ENCODE peak calls at places on chromosomes 2 and 18, in four cellular contexts. W is A549, K is GM12878, F is SK-N-SH. I is an unnamed sample.

GRCh38 chr2:235514627-235515363 is 21.0 kb downstream of the AGAP1 start:
- DNase-seq in F (no peak), W (no peak), K (no peak), I (peak; percentile 94)

GRCh38 chr18:73511751-73512525 is 635.7 kb downstream of the FBXO15 start:
- DNase-seq in F (no peak), K (no peak), W (no peak), I (no peak)

GRCh38 chr2:63283273-63283672 is 232.6 kb downstream of the OTX1 start:
- DNase-seq in K (no peak), W (no peak), F (no peak), I (no peak)

GRCh38 chr18:59783138-59783537 is 85.9 kb upstream of the CCBE1 start:
- DNase-seq in K (peak; percentile 9), W (peak; percentile 27), F (peak; percentile 68), I (peak; percentile 72)

GRCh38 chr2:24111407-24111861 is 11.7 kb downstream of the PFN4 start:
- DNase-seq in K (no peak), W (peak; percentile 48), F (no peak), I (no peak)

GRCh38 chr2:23096905-23097602 is 287.9 kb upstream of the KLHL29 start:
- DNase-seq in K (no peak), F (no peak), W (no peak), I (no peak)

GRCh38 chr2:221500501-221501209 is 71.4 kb downstream of the EPHA4 start:
- DNase-seq in F (no peak), K (no peak), W (no peak), I (no peak)

GRCh38 chr18:61754039-61754583 is 138.7 kb downstream of the RNF152 start:
- DNase-seq in K (no peak), F (no peak), W (no peak), I (no peak)

GRCh38 chr2:26917135-26917836 is 53.2 kb upstream of the MAPRE3 start:
- DNase-seq in K (no peak), W (no peak), F (no peak), I (no peak)

GRCh38 chr2:189798312-189799029 is 14.2 kb downstream of the PMS1 start:
- DNase-seq in W (no peak), F (peak; percentile 21), K (peak; percentile 25), I (peak; percentile 24)

GRCh38 chr2:159249955-159250723 is 36.4 kb downstream of the WDSUB1 start:
- DNase-seq in W (no peak), F (no peak), K (peak; percentile 40), I (no peak)

GRCh38 chr2:112121682-112122254 is 16.4 kb upstream of the FBLN7 start:
- DNase-seq in F (peak; percentile 29), W (peak; percentile 12), K (no peak), I (peak; percentile 55)

GRCh38 chr2:128497461-128497860 is 178.8 kb upstream of the HS6ST1 start:
- DNase-seq in W (no peak), F (no peak), K (no peak), I (no peak)

GRCh38 chr2:128499367-128500135 is 180.9 kb upstream of the HS6ST1 start:
- DNase-seq in W (no peak), K (no peak), F (no peak), I (no peak)

GRCh38 chr2:128496700-128497099 is 178.0 kb upstream of the HS6ST1 start:
- DNase-seq in K (no peak), W (no peak), F (no peak), I (no peak)

GRCh38 chr2:128498589-128498988 is 179.9 kb upstream of the HS6ST1 start:
- DNase-seq in W (no peak), F (no peak), K (no peak), I (no peak)

DNA sequence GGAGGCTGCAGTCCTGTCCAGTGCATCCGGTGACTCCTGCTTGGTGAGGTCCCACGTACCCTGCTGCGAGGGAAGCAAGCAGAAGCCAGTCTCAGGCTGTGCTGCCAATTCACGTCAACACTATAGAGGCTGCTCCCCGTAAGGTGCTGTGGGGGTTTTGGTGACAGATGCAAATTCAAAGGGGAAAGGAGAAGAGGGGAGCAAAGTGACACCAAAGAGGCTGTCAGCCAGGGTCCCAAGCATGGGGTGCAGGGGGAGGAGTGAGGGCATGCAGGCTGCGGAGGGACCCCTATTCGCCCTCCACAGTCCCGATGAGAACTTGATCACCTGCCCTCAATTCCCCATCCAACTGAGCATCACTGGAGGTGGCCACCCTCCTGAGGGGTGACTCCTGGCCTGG is 179.4 kb upstream of the HS6ST1 start:
- DNase-seq in F (no peak), W (no peak), K (no peak), I (no peak)
- TF ChIP-seq PBX3 in F (no peak), W (no peak), K (no peak), I (no peak)

DNA sequence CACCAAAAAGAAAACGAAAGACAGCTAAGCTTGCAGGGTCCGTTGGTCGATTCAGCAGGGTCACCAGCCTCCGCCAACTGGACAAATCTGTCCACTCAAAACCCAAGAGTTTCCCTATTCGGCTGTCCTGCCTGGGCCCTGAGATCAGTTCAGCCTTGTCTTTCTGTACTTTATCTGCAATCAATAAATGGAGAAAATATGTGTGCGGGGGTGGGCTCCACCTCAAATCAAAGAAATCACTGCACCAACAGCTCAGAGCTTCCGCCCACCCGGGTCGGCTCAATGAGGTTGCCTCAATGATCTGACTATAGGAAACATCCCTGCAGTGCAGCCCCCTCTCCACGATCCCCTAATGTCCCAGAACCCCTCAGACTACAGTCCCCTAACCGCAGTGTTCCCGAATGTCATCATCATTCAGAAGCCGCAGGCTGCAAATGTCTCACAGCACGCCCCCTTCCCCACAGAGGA is 447 bp downstream of the GGCX start:
- DNase-seq in K (no peak), F (no peak), W (no peak), I (no peak)
- TF ChIP-seq SMC3 in K (no peak), F (no peak), W (no peak), I (no peak)

GRCh38 chr18:22176282-22176621 is 6.9 kb downstream of the GATA6 start:
- DNase-seq in F (no peak), K (no peak), W (no peak), I (no peak)

GRCh38 chr18:22179631-22180030 is 10.2 kb downstream of the GATA6 start:
- DNase-seq in K (no peak), F (no peak), W (no peak), I (no peak)

GRCh38 chr18:22179174-22179573 is 9.8 kb downstream of the GATA6 start:
- DNase-seq in K (no peak), W (no peak), F (no peak), I (no peak)

GRCh38 chr18:22176622-22177495 is 7.5 kb downstream of the GATA6 start:
- DNase-seq in K (no peak), F (no peak), W (no peak), I (no peak)

GRCh38 chr18:22177496-22177866 is 8.1 kb downstream of the GATA6 start:
- DNase-seq in F (no peak), W (no peak), K (no peak), I (no peak)
- TF ChIP-seq PBX3 in F (no peak), W (no peak), K (no peak), I (no peak)

GRCh38 chr2:17915811-17916523 is 37.5 kb downstream of the KCNS3 start:
- DNase-seq in F (no peak), W (no peak), K (no peak), I (no peak)
- TF ChIP-seq SMC3 in F (no peak), W (no peak), K (no peak), I (no peak)

DNA sequence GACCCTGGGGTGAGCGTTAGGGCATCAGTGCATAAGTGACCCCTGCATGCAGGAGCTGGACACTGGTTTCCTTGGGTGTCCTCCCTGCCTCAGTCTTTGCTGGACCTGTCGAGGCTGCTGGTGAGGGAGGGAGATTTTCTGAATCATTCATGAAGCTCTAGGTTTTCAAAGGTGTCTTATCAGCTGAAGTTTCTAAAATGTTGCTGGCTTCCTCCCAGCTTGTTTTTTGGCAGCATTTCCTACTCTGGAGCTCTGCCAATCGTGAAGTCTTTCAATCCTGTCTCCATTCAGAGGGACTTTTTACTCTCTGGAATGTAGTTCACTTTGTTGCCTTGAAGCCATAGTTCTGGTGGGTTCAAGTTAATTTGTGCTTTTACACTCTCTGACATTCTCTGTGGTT is 23.8 kb downstream of the SNTG2 start:
- DNase-seq in F (no peak), K (no peak), W (no peak), I (no peak)
- TF ChIP-seq PBX3 in F (no peak), K (no peak), W (no peak), I (no peak)

DNA sequence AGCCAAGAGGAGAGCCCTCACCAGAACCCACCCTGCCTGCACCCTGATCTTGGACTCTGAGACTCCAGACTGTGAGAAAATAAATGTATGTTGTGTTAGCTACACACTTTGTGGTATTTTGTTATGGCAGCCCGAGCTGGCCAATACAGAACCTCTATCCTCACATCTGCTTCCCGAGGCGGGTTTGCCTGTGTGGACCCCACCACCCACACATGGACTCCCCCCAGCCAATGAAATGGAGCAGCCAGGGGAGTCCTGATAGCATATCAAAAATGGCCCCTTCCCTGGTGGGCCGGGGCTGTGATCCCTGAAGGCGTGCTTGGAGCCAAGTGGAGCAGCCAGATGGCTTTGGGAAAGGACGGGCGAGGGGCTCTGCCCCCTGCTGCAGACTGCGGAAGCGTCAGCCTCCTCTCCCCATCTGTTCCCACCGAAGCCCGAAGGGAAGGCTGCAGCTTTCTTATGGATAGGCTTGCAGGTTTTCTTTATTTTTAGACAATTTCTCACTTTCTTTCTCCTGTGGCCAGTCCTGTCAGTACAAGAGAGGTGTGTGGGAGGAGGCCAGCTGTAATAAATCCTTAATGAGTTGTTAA is 34.4 kb downstream of the TEX51 start:
- DNase-seq in F (no peak), W (no peak), K (no peak), I (no peak)
- TF ChIP-seq SMC3 in F (no peak), W (no peak), K (no peak), I (no peak)